ENCODE peak calls at places on chromosome 9, in ten cellular contexts. E is stomach, W is sigmoid colon, Q is A549, P is upper lobe of left lung, Y is heart left ventricle, X is H1, O is uterus, S is spleen, K is tibial nerve. Z is an unnamed sample.

GRCh38 chr9:89788457-89788856 is 183.6 kb downstream of the GADD45G start:
- DNase-seq in W (no peak), P (no peak), Q (no peak), E (no peak), O (no peak), Y (no peak), X (no peak), S (no peak), K (no peak), Z (no peak)

GRCh38 chr9:133580416-133580738 is 28.8 kb downstream of the FAM163B start:
- DNase-seq in O (no peak), K (no peak), P (no peak), Y (no peak), W (no peak), S (no peak), Q (no peak), E (no peak), X (no peak), Z (no peak)

GRCh38 chr9:123615381-123615780 is 259.4 kb downstream of the CRB2 start:
- DNase-seq in O (no peak), X (no peak), K (no peak), P (no peak), W (no peak), Q (no peak), Y (no peak), S (no peak), E (no peak), Z (no peak)

GRCh38 chr9:130329061-130329460 is 63.5 kb downstream of the HMCN2 start:
- DNase-seq in P (no peak), Q (no peak), O (no peak), W (no peak), Y (no peak), X (no peak), E (no peak), S (no peak), K (no peak), Z (no peak)

GRCh38 chr9:104961238-104961637 is 33.3 kb upstream of the ABCA1 start:
- DNase-seq in S (no peak), X (peak), W (no peak), P (no peak), Q (peak), K (no peak), E (no peak), Y (no peak), O (no peak), Z (no peak)

GRCh38 chr9:137474271-137474670 is 15.1 kb upstream of the NSMF start:
- DNase-seq in Q (no peak), K (no peak), W (no peak), E (no peak), P (peak), S (peak), O (no peak), X (no peak), Y (no peak), Z (no peak)

GRCh38 chr9:33852216-33852826 is 35.4 kb downstream of the UBE2R2 start:
- DNase-seq in X (peak), E (peak), S (peak), W (peak), Y (peak), K (peak), Q (peak), O (peak), P (no peak), Z (peak)

GRCh38 chr9:96064838-96065481 is 189.5 kb downstream of the ERCC6L2 start:
- DNase-seq in X (no peak), S (no peak), Y (no peak), K (no peak), W (no peak), Q (no peak), O (no peak), P (no peak), E (no peak), Z (no peak)

GRCh38 chr9:136328011-136328621 is 777 bp downstream of the GPSM1 start:
- DNase-seq in K (no peak), S (no peak), X (no peak), Y (no peak), P (peak), W (no peak), Q (no peak), E (peak), O (no peak), Z (no peak)

GRCh38 chr9:134693641-134694367 is 52.2 kb downstream of the COL5A1 start:
- DNase-seq in Q (no peak), K (no peak), X (no peak), P (no peak), W (peak), Y (no peak), E (no peak), S (peak), O (no peak), Z (no peak)

GRCh38 chr9:93823245-93824072 is 131.7 kb downstream of the BARX1 start:
- DNase-seq in O (no peak), Q (no peak), S (no peak), X (no peak), E (no peak), Y (no peak), P (no peak), W (no peak), K (no peak), Z (no peak)

GRCh38 chr9:111094433-111095421 is 56.5 kb upstream of the LPAR1 start:
- DNase-seq in P (no peak), S (no peak), E (no peak), O (peak), K (no peak), Q (peak), X (no peak), W (peak), Y (peak), Z (peak)

GRCh38 chr9:11092974-11093373 is 480.2 kb upstream of the PTPRD start:
- DNase-seq in Q (no peak), P (no peak), K (no peak), W (no peak), S (no peak), E (no peak), O (no peak), Y (no peak), X (no peak), Z (no peak)

GRCh38 chr9:76399831-76400230 is 5.6 kb upstream of the RFK start:
- DNase-seq in W (no peak), S (no peak), E (no peak), O (no peak), P (no peak), K (no peak), X (no peak), Q (no peak), Y (no peak), Z (no peak)

GRCh38 chr9:123953601-123954011 is 23.7 kb upstream of the DENND1A start:
- DNase-seq in Y (no peak), P (no peak), W (no peak), X (no peak), E (no peak), S (no peak), K (no peak), O (no peak), Q (no peak), Z (no peak)

GRCh38 chr9:108469654-108470053 is 386.1 kb downstream of the ACTL7B start:
- DNase-seq in K (no peak), Y (no peak), W (no peak), S (no peak), O (no peak), X (no peak), P (no peak), Q (no peak), E (no peak), Z (no peak)

GRCh38 chr9:134945509-134946275 is 28.0 kb upstream of the FCN1 start:
- DNase-seq in E (no peak), X (no peak), W (no peak), S (no peak), K (no peak), O (no peak), P (no peak), Y (no peak), Q (no peak), Z (no peak)

GRCh38 chr9:75866273-75866871 is 24.1 kb upstream of the PCSK5 start:
- DNase-seq in S (no peak), K (peak), Y (peak), E (peak), Q (no peak), P (no peak), X (no peak), O (peak), W (no peak), Z (no peak)

GRCh38 chr9:96187108-96187695 is 114.8 kb downstream of the HSD17B3 start:
- DNase-seq in P (peak), Y (no peak), Q (no peak), E (peak), K (no peak), O (no peak), X (no peak), W (no peak), S (no peak), Z (no peak)

GRCh38 chr9:102840356-102840755 is 154.8 kb upstream of the CYLC2 start:
- DNase-seq in E (no peak), S (no peak), K (no peak), Q (no peak), O (no peak), X (no peak), Y (no peak), P (no peak), W (no peak), Z (no peak)

GRCh38 chr9:121771418-121771817 is 120.0 kb downstream of the DAB2IP start:
- DNase-seq in K (no peak), O (peak), X (no peak), W (peak), S (no peak), Y (peak), P (no peak), Q (no peak), E (no peak), Z (peak)

GRCh38 chr9:123111977-123112869 is 78.8 kb downstream of the GPR21 start:
- DNase-seq in K (no peak), P (peak), Q (no peak), S (peak), X (no peak), Y (no peak), E (peak), W (no peak), O (no peak), Z (no peak)

GRCh38 chr9:23541976-23542375 is 284.1 kb downstream of the ELAVL2 start:
- DNase-seq in W (no peak), O (no peak), Q (no peak), Y (no peak), X (no peak), P (no peak), K (no peak), S (no peak), E (no peak), Z (no peak)

GRCh38 chr9:21728781-21729180 is 73.7 kb upstream of the MTAP start:
- DNase-seq in K (no peak), O (no peak), Y (no peak), E (no peak), Q (no peak), W (no peak), X (no peak), S (no peak), P (no peak), Z (no peak)

GRCh38 chr9:135975834-135976233 is 14.7 kb upstream of the UBAC1 start:
- DNase-seq in Y (no peak), O (no peak), E (no peak), W (no peak), S (no peak), K (no peak), Q (peak), P (no peak), X (no peak), Z (no peak)

GRCh38 chr9:6024035-6024554 is 8.7 kb upstream of the RANBP6 start:
- DNase-seq in E (no peak), W (no peak), S (no peak), P (no peak), Q (peak), O (no peak), Y (no peak), K (no peak), X (no peak), Z (no peak)

GRCh38 chr9:98607787-98608186 is 100.9 kb downstream of the GABBR2 start:
- DNase-seq in K (no peak), X (no peak), Y (no peak), E (no peak), W (no peak), P (no peak), S (no peak), Q (no peak), O (no peak), Z (no peak)

GRCh38 chr9:70108181-70108580 is 64.5 kb downstream of the MAMDC2 start:
- DNase-seq in O (no peak), P (no peak), W (no peak), Y (no peak), X (no peak), S (no peak), Q (no peak), E (no peak), K (no peak), Z (no peak)
- TF ChIP-seq POLR2A in O (no peak), P (no peak), W (no peak), Y (no peak), X (no peak), S (no peak), Q (no peak), E (no peak), K (no peak), Z (no peak)

GRCh38 chr9:37300620-37301368 is 121.7 kb upstream of the GRHPR start:
- DNase-seq in E (no peak), X (no peak), K (no peak), W (no peak), S (no peak), P (no peak), Y (no peak), O (no peak), Q (no peak), Z (no peak)
- H3K4me3 ChIP-seq in E (no peak), X (no peak), K (no peak), W (no peak), S (no peak), P (no peak), Y (no peak), O (no peak), Q (no peak), Z (no peak)

DNA sequence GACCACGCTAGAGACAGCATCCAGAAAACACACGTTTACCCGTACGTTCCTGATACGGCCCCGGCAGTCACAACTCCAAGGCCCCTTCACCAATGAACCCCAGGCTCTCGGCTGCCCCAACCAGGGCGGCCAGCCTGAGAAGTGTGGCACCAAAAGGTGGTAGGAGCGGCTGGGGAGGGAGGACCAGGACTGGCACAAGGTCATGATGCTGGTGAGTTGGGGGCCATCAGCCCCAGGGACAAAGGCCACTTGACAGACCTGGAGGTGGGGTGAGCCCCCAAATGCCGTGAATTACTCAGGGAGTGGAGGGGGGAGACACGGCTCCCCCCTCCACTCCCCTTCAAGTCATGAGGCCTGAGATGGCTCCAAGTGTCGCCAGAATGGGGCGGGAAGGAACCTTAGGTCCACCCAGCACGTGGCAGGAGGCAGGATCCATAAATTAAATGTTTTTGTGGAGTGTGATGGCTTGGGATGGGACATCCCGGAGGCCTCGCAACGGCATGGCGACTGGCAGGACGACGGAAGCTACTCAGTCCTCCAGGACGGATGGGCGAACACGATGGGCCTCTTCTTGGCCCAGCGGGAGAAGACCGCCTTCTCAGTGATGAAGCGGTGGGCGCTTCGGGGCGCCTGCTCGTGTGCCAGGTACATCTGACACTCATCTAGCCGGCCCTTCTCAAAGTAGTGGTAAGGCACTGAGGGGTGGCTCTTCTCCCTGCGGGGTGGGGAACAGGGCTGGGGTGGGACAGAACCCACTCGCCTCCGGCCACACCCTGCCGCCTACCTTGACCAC is 8.7 kb upstream of the ST6GALNAC6 start:
- DNase-seq in P (peak), Q (no peak), E (no peak), W (no peak), O (no peak), Y (no peak), S (peak), X (no peak), K (no peak), Z (no peak)
- TF ChIP-seq POLR2A in P (no peak), Q (no peak), E (no peak), W (no peak), O (no peak), Y (no peak), S (no peak), X (no peak), K (no peak), Z (no peak)

GRCh38 chr9:125749951-125750655 is 2.9 kb downstream of the PBX3 start:
- DNase-seq in K (no peak), W (no peak), O (no peak), Q (no peak), Y (no peak), P (no peak), E (no peak), X (no peak), S (no peak), Z (no peak)
- H3K4me3 ChIP-seq in K (no peak), W (peak), O (peak), Q (no peak), Y (peak), P (no peak), E (peak), X (peak), S (peak), Z (no peak)